ENCODE peak calls at places on chromosomes 4 and X, in nine cellular contexts. S, K, B, X, P, L, O, Y and W are unnamed samples.

GRCh38 chr4:40976343-40976742 is 226.6 kb downstream of the NSUN7 start:
- DNase-seq in S (no peak), Y (no peak), B (peak), P (peak), K (peak), X (peak), O (no peak), L (no peak), W (no peak)

GRCh38 chrX:3651272-3651671 is 62.2 kb downstream of the PRKX start:
- DNase-seq in L (no peak), X (peak), S (peak), B (peak), Y (no peak), P (peak), K (peak), O (no peak), W (no peak)

GRCh38 chr4:88275516-88275915 is 8.8 kb downstream of the PPM1K start:
- DNase-seq in S (peak), L (no peak), K (peak), O (no peak), Y (no peak), B (no peak), X (no peak), P (no peak), W (no peak)

GRCh38 chrX:104679175-104679574 is 113.2 kb downstream of the IL1RAPL2 start:
- DNase-seq in P (no peak), S (no peak), L (no peak), B (no peak), X (no peak), K (peak), O (no peak), Y (no peak), W (no peak)

GRCh38 chr4:172202480-172203076 is 389.4 kb downstream of the GALNTL6 start:
- DNase-seq in P (peak), B (peak), S (peak), L (no peak), O (no peak), K (peak), X (peak), Y (peak), W (no peak)

GRCh38 chr4:23805381-23805780 is 84.5 kb downstream of the PPARGC1A start:
- DNase-seq in B (no peak), X (peak), O (no peak), P (peak), S (no peak), L (no peak), K (no peak), Y (no peak), W (no peak)

GRCh38 chrX:56758456-56758855 is 29.4 kb downstream of the NBDY start:
- DNase-seq in O (no peak), Y (no peak), S (no peak), K (no peak), L (no peak), X (no peak), P (no peak), B (no peak), W (no peak)

GRCh38 chrX:68396953-68397352 is 36.3 kb downstream of the OPHN1 start:
- DNase-seq in B (no peak), K (no peak), S (no peak), L (no peak), X (peak), P (no peak), O (no peak), Y (no peak), W (no peak)

GRCh38 chrX:2761246-2761645 is 9.4 kb downstream of the XG start:
- DNase-seq in O (no peak), B (no peak), Y (no peak), S (no peak), K (no peak), L (no peak), P (no peak), X (no peak), W (no peak)

GRCh38 chrX:10197597-10198210 is 40.9 kb downstream of the CLCN4 start:
- DNase-seq in S (peak), O (no peak), X (peak), K (no peak), P (peak), Y (no peak), B (no peak), L (no peak), W (no peak)

GRCh38 chr4:143357161-143357845 is 20.6 kb downstream of the GAB1 start:
- DNase-seq in K (no peak), X (no peak), P (no peak), L (no peak), Y (no peak), B (no peak), S (no peak), O (no peak), W (no peak)